ENCODE peak calls at places on chromosomes 5 and 9, in four cellular contexts. N, D, A and T are unnamed samples. For H3K9me3, the result is how much of the 10 kb centered on the place peaks cover.

GRCh38 chr5:78648359-78649219 is at the start of gene LHFPL2:
- DNase-seq in N (peak), D (peak), A (peak), T (peak)

GRCh38 chr9:114883709-114884108 is 46.7 kb downstream of the TNFSF8 start:
- DNase-seq in N (no peak), D (no peak), A (no peak), T (no peak)

GRCh38 chr9:89817186-89817960 is 212.6 kb downstream of the GADD45G start:
- DNase-seq in N (no peak), D (no peak), A (no peak), T (no peak)

GRCh38 chr9:36292641-36293040 is 34.4 kb upstream of the GNE start:
- DNase-seq in N (no peak), D (no peak), A (no peak), T (no peak)

GRCh38 chr5:9173281-9174048 is 372.4 kb downstream of the SEMA5A start:
- DNase-seq in N (no peak), D (no peak), A (no peak), T (no peak)

GRCh38 chr9:12785251-12785880 is 10.5 kb downstream of the LURAP1L start:
- DNase-seq in N (peak), D (no peak), A (no peak), T (peak)

GRCh38 chr5:42467981-42468524 is 44.8 kb downstream of the GHR start:
- DNase-seq in N (no peak), D (no peak), A (no peak), T (no peak)

GRCh38 chr9:127926961-127927456 is 3.6 kb downstream of the PIP5KL1 start:
- DNase-seq in N (no peak), D (no peak), A (no peak), T (no peak)

GRCh38 chr5:35938518-35939227 is at the start of gene CAPSL:
- DNase-seq in N (no peak), D (no peak), A (no peak), T (peak)

GRCh38 chr5:125326114-125326513 is 579.7 kb upstream of the ZNF608 start:
- DNase-seq in N (peak), D (no peak), A (no peak), T (peak)

GRCh38 chr5:169656125-169656990 is 19.3 kb downstream of the DOCK2 start:
- DNase-seq in N (peak), D (no peak), A (no peak), T (no peak)

GRCh38 chr5:758698-759053 is 25.9 kb downstream of the ZDHHC11B start:
- DNase-seq in N (peak), D (peak), A (no peak), T (no peak)

GRCh38 chr9:75891277-75892167 is 1.0 kb downstream of the PCSK5 start:
- DNase-seq in N (peak), D (no peak), A (no peak), T (peak)

GRCh38 chr9:34125681-34126206 is 754 bp downstream of the DCAF12 start:
- DNase-seq in N (no peak), D (no peak), A (no peak), T (no peak)

GRCh38 chr9:89863837-89864236 is 259.0 kb downstream of the GADD45G start:
- DNase-seq in N (no peak), D (no peak), A (no peak), T (no peak)

GRCh38 chr5:56861893-56862485 is 46.6 kb downstream of the MAP3K1 start:
- DNase-seq in N (no peak), D (no peak), A (no peak), T (no peak)

GRCh38 chr5:43063731-43064171 is 23.6 kb upstream of the ANXA2R start:
- DNase-seq in N (no peak), D (no peak), A (no peak), T (no peak)

GRCh38 chr5:169716287-169716686 is 79.2 kb downstream of the DOCK2 start:
- DNase-seq in N (no peak), D (no peak), A (no peak), T (no peak)

GRCh38 chr5:10622810-10623209 is 58.9 kb downstream of the ANKRD33B start:
- DNase-seq in N (no peak), D (no peak), A (no peak), T (no peak)

GRCh38 chr9:125538092-125538473 is 168.9 kb downstream of the MAPKAP1 start:
- DNase-seq in N (no peak), D (no peak), A (no peak), T (peak)

GRCh38 chr5:159588930-159589329 is 258.6 kb upstream of the IL12B start:
- DNase-seq in N (no peak), D (no peak), A (no peak), T (no peak)

GRCh38 chr5:14025566-14026276 is 81.2 kb upstream of the DNAH5 start:
- DNase-seq in N (no peak), D (no peak), A (no peak), T (no peak)

GRCh38 chr5:35926389-35927051 is 11.9 kb downstream of the CAPSL start:
- DNase-seq in N (no peak), D (no peak), A (peak), T (peak)

GRCh38 chr9:94921072-94921471 is 194.6 kb downstream of the AOPEP start:
- DNase-seq in N (peak), D (no peak), A (no peak), T (no peak)

GRCh38 chr5:45205403-45205961 is 396.7 kb downstream of the MRPS30 start:
- DNase-seq in N (no peak), D (no peak), A (no peak), T (no peak)

GRCh38 chr5:87277279-87277835 is 9.7 kb downstream of the RASA1 start:
- DNase-seq in N (no peak), D (no peak), A (no peak), T (no peak)

GRCh38 chr9:133348763-133349573 is 950 bp downstream of the RPL7A start:
- DNase-seq in N (no peak), D (no peak), A (no peak), T (no peak)
- TF ChIP-seq POLR2A in N (no peak), D (no peak), A (no peak), T (no peak)

GRCh38 chr9:132571806-132572600 is 10.4 kb upstream of the BARHL1 start:
- DNase-seq in N (no peak), D (no peak), A (no peak), T (no peak)

GRCh38 chr9:132577119-132577518 is 5.3 kb upstream of the BARHL1 start:
- DNase-seq in N (no peak), D (no peak), A (no peak), T (no peak)

GRCh38 chr9:132572921-132573320 is 9.5 kb upstream of the BARHL1 start:
- DNase-seq in N (no peak), D (no peak), A (no peak), T (no peak)

GRCh38 chr9:132575811-132576210 is 6.6 kb upstream of the BARHL1 start:
- DNase-seq in N (no peak), D (no peak), A (no peak), T (no peak)

GRCh38 chr9:132575005-132575609 is 7.3 kb upstream of the BARHL1 start:
- DNase-seq in N (peak), D (peak), A (peak), T (peak)
- H3K9me3 ChIP-seq in N (under half), D (under half), A (under half), T (under half)

DNA sequence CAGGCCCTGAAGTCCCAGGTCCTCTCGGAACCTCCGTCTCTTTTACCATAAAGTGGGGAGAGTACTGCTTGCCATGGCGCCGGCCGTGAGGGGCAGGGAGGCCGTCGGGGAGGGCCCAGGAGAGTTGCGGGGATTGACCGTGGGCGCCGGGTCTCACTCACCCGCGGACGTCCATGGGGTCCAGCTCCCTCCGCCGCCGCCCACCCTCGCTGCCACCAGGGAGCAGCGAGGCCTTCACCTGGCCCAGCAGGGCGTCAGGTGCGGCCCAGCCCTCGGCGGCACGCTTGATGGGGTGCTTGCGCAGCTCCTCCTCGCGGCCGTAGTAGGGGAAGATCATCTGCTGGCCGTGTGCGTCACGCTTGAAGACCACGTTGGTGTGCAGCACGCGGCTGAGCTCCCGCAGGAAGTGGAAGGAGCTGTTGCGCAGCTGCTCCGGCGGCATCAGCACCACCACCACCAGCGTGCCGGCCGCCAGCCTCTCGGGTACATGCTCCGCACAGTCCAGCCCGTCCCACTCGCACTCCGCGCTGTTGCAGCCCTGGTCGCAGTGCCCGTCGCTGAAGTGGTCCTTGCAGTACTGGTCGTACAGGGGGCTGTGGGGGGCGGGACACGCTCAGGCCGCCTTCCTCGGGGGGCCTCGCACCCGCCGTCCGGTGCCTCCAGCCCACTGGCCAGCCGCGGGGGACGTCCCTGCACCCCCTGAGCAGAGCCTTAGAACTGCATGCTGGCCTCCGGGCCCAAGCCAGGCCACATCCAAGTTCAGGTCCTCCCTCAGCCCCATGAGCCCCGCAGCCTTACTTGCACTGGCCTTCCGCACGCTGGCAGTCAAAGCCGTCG is 21.9 kb upstream of the SEC16A start:
- DNase-seq in N (no peak), D (no peak), A (no peak), T (no peak)
- TF ChIP-seq POLR2A in N (no peak), D (no peak), A (no peak), T (no peak)

GRCh38 chr9:98998441-98999151 is 54.9 kb downstream of the COL15A1 start:
- DNase-seq in N (peak), D (peak), A (peak), T (peak)

GRCh38 chr9:98995059-98995665 is 51.5 kb downstream of the COL15A1 start:
- DNase-seq in N (peak), D (no peak), A (peak), T (peak)

GRCh38 chr9:98995971-98996504 is 52.3 kb downstream of the COL15A1 start:
- DNase-seq in N (no peak), D (no peak), A (no peak), T (no peak)

GRCh38 chr9:98999152-98999525 is 55.4 kb downstream of the COL15A1 start:
- DNase-seq in N (peak), D (no peak), A (peak), T (peak)

GRCh38 chr9:98997580-98997979 is 53.9 kb downstream of the COL15A1 start:
- DNase-seq in N (peak), D (no peak), A (no peak), T (no peak)
- H3K9me3 ChIP-seq in N (under half), D (under half), A (under half), T (under half)

GRCh38 chr5:160957312-160957711 is 105.3 kb upstream of the ATP10B start:
- DNase-seq in N (no peak), D (no peak), A (no peak), T (no peak)

GRCh38 chr5:160960592-160960991 is 108.6 kb upstream of the ATP10B start:
- DNase-seq in N (no peak), D (no peak), A (no peak), T (no peak)

GRCh38 chr5:160959804-160960203 is 107.8 kb upstream of the ATP10B start:
- DNase-seq in N (no peak), D (no peak), A (no peak), T (peak)

GRCh38 chr5:160961761-160962160 is 109.8 kb upstream of the ATP10B start:
- DNase-seq in N (no peak), D (no peak), A (no peak), T (no peak)

GRCh38 chr5:160961030-160961429 is 109.0 kb upstream of the ATP10B start:
- DNase-seq in N (no peak), D (no peak), A (no peak), T (no peak)
- TF ChIP-seq POLR2A in N (no peak), D (no peak), A (no peak), T (no peak)

DNA sequence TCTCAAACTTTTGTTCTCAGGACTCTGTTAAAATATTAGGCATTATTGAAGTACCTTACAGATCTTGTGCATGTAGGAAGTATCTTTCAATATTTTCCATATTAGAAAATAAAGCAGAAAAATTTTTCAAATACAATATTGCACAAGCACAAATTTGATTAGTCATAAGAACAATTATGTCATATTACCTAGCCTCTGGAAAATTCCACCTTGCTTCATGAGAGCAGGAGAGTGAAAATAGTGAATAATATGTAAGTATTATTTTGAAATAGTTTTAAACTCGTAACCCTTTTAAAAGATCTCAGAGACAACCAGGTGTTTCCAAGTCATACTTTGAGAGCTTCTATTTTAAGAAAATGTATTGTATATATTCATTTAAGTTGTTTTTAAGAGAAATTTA is 1672.9 kb upstream of the ACO1 start:
- DNase-seq in N (no peak), D (no peak), A (no peak), T (no peak)
- H3K9me3 ChIP-seq in N (under half), D (under half), A (under half), T (under half)

GRCh38 chr9:37499297-37499696 is 13.5 kb downstream of the POLR1E start:
- DNase-seq in N (no peak), D (no peak), A (no peak), T (no peak)
- TF ChIP-seq POLR2A in N (no peak), D (no peak), A (no peak), T (no peak)